ENCODE peak calls at places on chromosomes 7 and 10, in five cellular contexts. M, S, G, D and E are unnamed samples.

GRCh38 chr10:43250925-43251663 is 15.8 kb downstream of the RASGEF1A start:
- DNase-seq in G (no peak), M (no peak), S (no peak), D (no peak), E (no peak)

GRCh38 chr7:156881676-156882075 is 11.3 kb downstream of the LMBR1 start:
- DNase-seq in S (no peak), M (no peak), D (no peak), G (no peak), E (no peak)

GRCh38 chr10:60728056-60728455 is 50.2 kb upstream of the CDK1 start:
- DNase-seq in S (no peak), M (no peak), G (no peak), D (no peak), E (no peak)

GRCh38 chr7:133936074-133936473 is 191.1 kb upstream of the LRGUK start:
- DNase-seq in M (peak), G (no peak), D (no peak), S (no peak), E (no peak)

GRCh38 chr10:11264481-11265044 is 246.9 kb downstream of the CELF2 start:
- DNase-seq in D (no peak), S (no peak), M (no peak), G (no peak), E (no peak)

GRCh38 chr10:5165738-5166137 is 19.2 kb downstream of the AKR1C8 start:
- DNase-seq in S (no peak), G (peak), D (no peak), M (no peak), E (no peak)

GRCh38 chr7:23062452-23062851 is 43.1 kb upstream of the KLHL7 start:
- DNase-seq in S (no peak), G (no peak), M (no peak), D (no peak), E (no peak)

GRCh38 chr10:45418859-45419672 is 45.0 kb downstream of the ALOX5 start:
- DNase-seq in D (peak), M (no peak), G (peak), S (peak), E (peak)

GRCh38 chr7:95921543-95921942 is 149.2 kb downstream of the DYNC1I1 start:
- DNase-seq in G (no peak), S (no peak), D (no peak), M (no peak), E (no peak)

GRCh38 chr10:45534572-45534971 is 138.0 kb downstream of the ZFAND4 start:
- DNase-seq in S (no peak), G (no peak), D (no peak), M (no peak), E (no peak)

GRCh38 chr10:83994351-83994750 is 145.0 kb upstream of the GHITM start:
- DNase-seq in M (no peak), S (no peak), G (no peak), D (no peak), E (no peak)

GRCh38 chr10:88091490-88092061 is 228.2 kb downstream of the PTEN start:
- DNase-seq in D (no peak), S (no peak), M (no peak), G (no peak), E (peak)

GRCh38 chr10:11336703-11337102 is 274.7 kb downstream of the USP6NL start:
- DNase-seq in M (no peak), G (no peak), D (peak), S (peak), E (no peak)

DNA sequence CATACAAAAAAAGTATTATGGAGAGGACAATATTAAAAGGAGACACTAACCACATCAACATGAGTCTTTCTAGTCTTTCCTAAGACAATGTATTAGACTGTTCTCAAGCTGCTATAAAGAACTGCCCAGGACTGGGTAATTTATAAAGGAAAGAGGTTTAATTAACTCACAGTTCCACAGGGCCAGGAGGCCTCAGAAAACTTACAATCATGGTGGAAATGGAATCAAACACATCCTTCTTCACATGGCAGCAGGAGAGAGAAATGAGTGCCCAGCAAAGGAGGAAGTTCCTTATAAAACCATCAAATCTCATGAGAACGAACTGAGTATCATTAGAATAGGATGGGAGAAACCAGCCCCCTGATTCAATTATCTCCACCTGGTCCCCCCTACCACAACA is 25.7 kb downstream of the CACNA2D1 start:
- DNase-seq in S (no peak), G (no peak), M (no peak), D (no peak), E (no peak)
- TF ChIP-seq RAD21 in S (no peak), G (no peak), M (no peak), D (no peak), E (no peak)

GRCh38 chr10:96228408-96229019 is 42.9 kb downstream of the BLNK start:
- DNase-seq in S (peak), D (no peak), M (no peak), G (no peak), E (no peak)

GRCh38 chr10:96227206-96227605 is 44.2 kb downstream of the BLNK start:
- DNase-seq in G (no peak), D (no peak), S (no peak), M (no peak), E (no peak)

GRCh38 chr10:96230527-96230926 is 40.8 kb downstream of the BLNK start:
- DNase-seq in D (no peak), G (no peak), M (no peak), S (no peak), E (peak)

GRCh38 chr10:96233959-96234358 is 37.4 kb downstream of the BLNK start:
- DNase-seq in S (no peak), D (no peak), M (no peak), G (no peak), E (no peak)

DNA sequence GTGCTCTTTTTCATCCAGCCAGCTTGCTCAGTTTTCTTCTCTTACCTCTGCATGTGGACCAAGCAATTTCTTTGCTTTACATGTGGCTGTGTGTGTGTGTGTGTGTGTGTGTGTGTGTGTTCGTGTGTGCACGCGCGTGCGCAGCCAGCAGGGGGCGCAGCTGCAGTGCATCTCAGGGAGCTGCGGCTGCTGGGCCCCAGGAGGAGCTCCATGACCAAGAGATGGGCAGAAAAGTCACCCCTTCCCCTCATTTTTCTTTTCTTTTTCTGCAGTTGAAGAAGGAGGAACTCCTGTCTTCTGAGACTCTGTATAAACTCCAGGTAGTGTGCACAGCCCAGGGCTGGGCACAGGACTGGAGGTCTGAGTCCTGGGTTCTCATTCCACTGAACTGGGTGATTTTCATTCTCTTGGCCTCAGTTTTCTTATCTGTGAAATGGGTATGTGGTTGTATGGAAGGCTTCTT is 41.8 kb downstream of the BLNK start:
- DNase-seq in G (peak), S (peak), D (peak), M (peak), E (peak)
- TF ChIP-seq RAD21 in G (peak), S (peak), D (peak), M (peak), E (peak)

GRCh38 chr10:79298403-79299244 is 48.6 kb upstream of the PPIF start:
- DNase-seq in S (peak), M (peak), D (no peak), G (no peak), E (no peak)
- TF ChIP-seq RAD21 in S (no peak), M (no peak), D (no peak), G (no peak), E (no peak)

GRCh38 chr7:31398815-31399214 is 58.3 kb upstream of the NEUROD6 start:
- DNase-seq in D (no peak), G (no peak), S (no peak), M (no peak), E (no peak)
- TF ChIP-seq RAD21 in D (no peak), G (no peak), S (no peak), M (no peak), E (no peak)